ENCODE peak calls at places on chromosomes 16 and 17, in nine cellular contexts. E is K562, C is A549, M is PC-9, F is OCI-LY7, N is cardiac muscle cell, K is astrocyte of the spinal cord, X is PC-3, H is esophagus squamous epithelium. R is an unnamed sample.

GRCh38 chr17:32116937-32117336 is 25.4 kb upstream of the RHOT1 start:
- DNase-seq in H (no peak), E (no peak), F (no peak), M (no peak), K (no peak), X (no peak), C (no peak), N (no peak), R (no peak)

GRCh38 chr17:35189291-35189690 is 4.9 kb downstream of the SLC35G3 start:
- DNase-seq in E (no peak), C (no peak), X (peak; percentile 34), M (no peak), F (no peak), H (no peak), N (no peak), K (peak; percentile 7), R (no peak)

GRCh38 chr16:23392223-23392600 is 60.8 kb downstream of the COG7 start:
- DNase-seq in H (no peak), K (no peak), F (no peak), M (no peak), X (no peak), C (no peak), N (no peak), E (no peak), R (no peak)

GRCh38 chr16:852451-853185 is 52.1 kb upstream of the GNG13 start:
- DNase-seq in X (no peak), M (no peak), C (no peak), F (no peak), N (no peak), H (no peak), E (no peak), K (no peak), R (no peak)

GRCh38 chr17:80601146-80601545 is 56.5 kb downstream of the RPTOR start:
- DNase-seq in C (no peak), F (no peak), N (no peak), E (no peak), M (no peak), X (no peak), K (no peak), H (no peak), R (no peak)

GRCh38 chr17:38440614-38441397 is 12.5 kb downstream of the ARHGAP23 start:
- DNase-seq in X (no peak), C (no peak), N (peak; percentile 44), K (no peak), H (no peak), E (no peak), F (no peak), M (no peak), R (no peak)

GRCh38 chr16:14374451-14375131 is 255.5 kb downstream of the PARN start:
- DNase-seq in N (peak; percentile 8), X (no peak), M (no peak), K (no peak), C (no peak), E (no peak), H (no peak), F (no peak), R (no peak)

GRCh38 chr16:185213-185612 is 5.0 kb downstream of the HBQ1 start:
- DNase-seq in N (no peak), K (no peak), E (no peak), F (no peak), M (no peak), H (no peak), X (no peak), C (no peak), R (no peak)

GRCh38 chr17:2214047-2214717 is 89.4 kb downstream of the SMG6 start:
- DNase-seq in M (no peak), C (no peak), K (peak; percentile 93), X (no peak), F (no peak), N (peak; percentile 66), H (no peak), E (peak; percentile 46), R (no peak)

GRCh38 chr17:73776978-73777567 is 132.8 kb upstream of the SDK2 start:
- DNase-seq in X (no peak), K (no peak), N (no peak), E (no peak), H (no peak), M (no peak), C (no peak), F (no peak), R (no peak)

GRCh38 chr16:66058181-66058580 is 308.3 kb upstream of the CDH5 start:
- DNase-seq in M (no peak), X (no peak), H (no peak), K (peak; percentile 72), N (no peak), F (no peak), E (no peak), C (no peak), R (peak; percentile 69)

GRCh38 chr16:20866161-20866772 is 33.9 kb downstream of the DCUN1D3 start:
- DNase-seq in H (no peak), X (peak; percentile 70), M (peak; percentile 70), F (no peak), C (peak; percentile 76), E (peak; percentile 70), N (peak; percentile 32), K (peak; percentile 80), R (peak; percentile 38)

GRCh38 chr16:86095906-86096485 is 197.0 kb downstream of the IRF8 start:
- DNase-seq in K (no peak), E (no peak), X (no peak), F (no peak), M (no peak), N (no peak), H (no peak), C (no peak), R (no peak)

GRCh38 chr17:79272666-79273219 is 198.1 kb downstream of the ENGASE start:
- DNase-seq in K (no peak), C (peak; percentile 71), N (peak; percentile 10), X (peak; percentile 57), H (no peak), E (no peak), M (peak; percentile 21), F (no peak), R (no peak)

GRCh38 chr17:61381537-61381936 is 18.1 kb upstream of the TBX2 start:
- DNase-seq in X (no peak), F (no peak), H (no peak), M (no peak), E (no peak), N (no peak), K (no peak), C (no peak), R (no peak)

GRCh38 chr17:13478326-13478830 is 123.4 kb downstream of the HS3ST3A1 start:
- DNase-seq in H (no peak), E (no peak), X (no peak), M (no peak), K (no peak), F (no peak), N (no peak), C (no peak), R (no peak)

GRCh38 chr17:72063756-72064461 is 56.9 kb upstream of the SOX9 start:
- DNase-seq in E (no peak), H (no peak), X (peak; percentile 50), N (no peak), K (no peak), C (no peak), F (no peak), M (no peak), R (no peak)

GRCh38 chr17:50634123-50634914 is at the start of gene ABCC3:
- DNase-seq in X (peak; percentile 75), E (no peak), M (peak; percentile 64), N (peak; percentile 28), F (no peak), K (no peak), H (no peak), C (peak; percentile 87), R (no peak)

GRCh38 chr16:54284931-54285413 is 1.6 kb downstream of the IRX3 start:
- DNase-seq in C (no peak), X (no peak), M (no peak), H (no peak), F (no peak), E (no peak), K (peak; percentile 37), N (peak; percentile 50), R (no peak)

GRCh38 chr17:74061758-74062157 is 141.7 kb upstream of the RPL38 start:
- DNase-seq in C (no peak), F (no peak), N (no peak), M (no peak), E (no peak), K (no peak), H (no peak), X (no peak), R (no peak)

DNA sequence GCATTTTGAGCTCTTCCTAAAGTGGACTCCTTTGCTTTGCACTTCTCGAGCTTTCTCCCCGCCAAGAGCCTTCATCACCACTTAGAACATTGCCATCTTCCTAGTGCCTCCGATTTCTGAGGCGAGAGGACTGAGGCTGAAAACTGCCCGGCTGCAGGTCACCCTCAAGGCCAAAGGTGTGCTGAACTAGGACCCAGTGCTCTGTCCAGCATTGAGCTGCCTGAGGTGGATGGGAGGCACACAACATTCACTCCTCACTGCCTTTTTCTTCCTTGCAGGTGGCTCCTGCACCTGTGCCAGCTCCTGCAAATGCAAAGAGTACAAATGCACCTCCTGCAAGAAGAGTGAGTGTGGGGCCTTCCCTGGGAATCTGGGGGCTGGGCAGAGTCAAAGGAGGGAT is 5.4 kb downstream of the MT1A start:
- DNase-seq in M (no peak), C (no peak), X (no peak), E (no peak), H (no peak), F (no peak), N (no peak), K (no peak), R (no peak)
- TF ChIP-seq CTCF in M (peak; percentile 7), C (peak; percentile 2), X (no peak), E (no peak), H (no peak), F (no peak), N (peak; percentile 14), K (no peak), R (no peak)

GRCh38 chr16:87836346-87836843 is 32.9 kb downstream of the SLC7A5 start:
- DNase-seq in M (no peak), N (no peak), K (no peak), E (no peak), C (no peak), F (no peak), X (no peak), H (no peak), R (no peak)
- H3K4me3 ChIP-seq in M (no peak overlapping the region), N (no peak overlapping the region), K (no peak overlapping the region), E (no peak overlapping the region), C (no peak overlapping the region), F (no peak overlapping the region), X (no peak overlapping the region), H (peak overlapping the region; percentile 31), R (no peak overlapping the region)

DNA sequence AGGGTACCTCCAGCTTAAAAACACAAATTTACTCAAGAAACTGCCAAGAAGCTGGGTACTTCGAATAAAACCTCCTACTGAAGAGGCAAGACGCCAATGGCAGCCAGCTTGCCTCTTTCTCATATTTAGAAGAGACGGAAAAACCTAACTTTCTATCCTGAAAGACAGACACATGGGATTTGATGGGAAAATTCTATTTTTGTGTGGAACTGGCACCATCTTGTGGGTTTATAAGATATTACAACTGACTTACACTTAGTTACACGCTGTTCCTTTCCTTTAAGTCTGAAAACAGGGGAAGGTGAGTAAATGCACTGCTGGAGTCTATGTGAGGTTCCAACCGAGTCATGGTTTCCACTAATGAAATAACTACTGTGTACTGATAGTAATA is 10.3 kb downstream of the ZNF18 start:
- DNase-seq in K (peak; percentile 69), C (peak; percentile 49), E (peak; percentile 14), N (peak; percentile 36), H (no peak), M (peak; percentile 2), F (peak; percentile 17), X (peak; percentile 84), R (no peak)
- TF ChIP-seq CTCF in K (peak; percentile 45), C (peak; percentile 79), E (peak; percentile 17), N (peak; percentile 47), H (peak; percentile 45), M (peak; percentile 65), F (peak; percentile 77), X (peak; percentile 90), R (peak; percentile 20)

GRCh38 chr17:76014925-76015261 is 12.2 kb downstream of the EVPL start:
- DNase-seq in N (no peak), H (no peak), C (no peak), M (no peak), X (no peak), E (no peak), F (no peak), K (no peak), R (no peak)
- H3K4me3 ChIP-seq in N (no peak overlapping the region), H (no peak overlapping the region), C (no peak overlapping the region), M (no peak overlapping the region), X (no peak overlapping the region), E (no peak overlapping the region), F (no peak overlapping the region), K (no peak overlapping the region), R (no peak overlapping the region)